ENCODE peak calls at places on chromosome 17, in ten cellular contexts. One of them, this sample, is unnamed.
A peak's percentile ranks its signal among the peaks of the same experiment; 100 is the strongest.

GRCh38 chr17:37848690-37849616 is 75.3 kb upstream of the TBC1D3K start:
- DNase-seq in omental fat pad: no peak
- DNase-seq in cardiac muscle cell: no peak
- DNase-seq in heart left ventricle: no peak
- DNase-seq in cardiac fibroblast: peak; percentile 39
- DNase-seq in RWPE1: peak; percentile 64
- DNase-seq in lower leg skin: no peak
- DNase-seq in endodermal cell: peak; percentile 48
- DNase-seq in AG09319: no peak
- DNase-seq in astrocyte of the spinal cord: peak; percentile 84
- DNase-seq in this sample: no peak

GRCh38 chr17:45700171-45701090 is 83.7 kb upstream of the CRHR1 start:
- DNase-seq in omental fat pad: no peak
- DNase-seq in cardiac muscle cell: no peak
- DNase-seq in heart left ventricle: no peak
- DNase-seq in cardiac fibroblast: no peak
- DNase-seq in RWPE1: no peak
- DNase-seq in lower leg skin: no peak
- DNase-seq in endodermal cell: no peak
- DNase-seq in AG09319: no peak
- DNase-seq in astrocyte of the spinal cord: no peak
- DNase-seq in this sample: no peak

GRCh38 chr17:44540246-44541084 is 16.8 kb upstream of the FZD2 start:
- DNase-seq in omental fat pad: no peak
- DNase-seq in cardiac muscle cell: no peak
- DNase-seq in heart left ventricle: no peak
- DNase-seq in cardiac fibroblast: no peak
- DNase-seq in RWPE1: no peak
- DNase-seq in lower leg skin: no peak
- DNase-seq in endodermal cell: peak; percentile 87
- DNase-seq in AG09319: no peak
- DNase-seq in astrocyte of the spinal cord: no peak
- DNase-seq in this sample: no peak

GRCh38 chr17:33169580-33170285 is 123.4 kb downstream of the ASIC2 start:
- DNase-seq in omental fat pad: no peak
- DNase-seq in cardiac muscle cell: no peak
- DNase-seq in heart left ventricle: no peak
- DNase-seq in cardiac fibroblast: no peak
- DNase-seq in RWPE1: peak; percentile 80
- DNase-seq in lower leg skin: no peak
- DNase-seq in endodermal cell: no peak
- DNase-seq in AG09319: peak; percentile 19
- DNase-seq in astrocyte of the spinal cord: peak; percentile 68
- DNase-seq in this sample: no peak

GRCh38 chr17:38563362-38564253 is 42.1 kb downstream of the SRCIN1 start:
- DNase-seq in omental fat pad: no peak
- DNase-seq in cardiac muscle cell: peak; percentile 58
- DNase-seq in heart left ventricle: no peak
- DNase-seq in cardiac fibroblast: no peak
- DNase-seq in RWPE1: no peak
- DNase-seq in lower leg skin: no peak
- DNase-seq in endodermal cell: peak; percentile 91
- DNase-seq in AG09319: no peak
- DNase-seq in astrocyte of the spinal cord: no peak
- DNase-seq in this sample: no peak

GRCh38 chr17:55444471-55445441 is 23.1 kb upstream of the MMD start:
- DNase-seq in omental fat pad: no peak
- DNase-seq in cardiac muscle cell: no peak
- DNase-seq in heart left ventricle: no peak
- DNase-seq in cardiac fibroblast: peak; percentile 60
- DNase-seq in RWPE1: no peak
- DNase-seq in lower leg skin: no peak
- DNase-seq in endodermal cell: no peak
- DNase-seq in AG09319: no peak
- DNase-seq in astrocyte of the spinal cord: no peak
- DNase-seq in this sample: no peak

GRCh38 chr17:48453447-48453846 is 23.4 kb upstream of the SKAP1 start:
- DNase-seq in omental fat pad: no peak
- DNase-seq in cardiac muscle cell: no peak
- DNase-seq in heart left ventricle: no peak
- DNase-seq in cardiac fibroblast: no peak
- DNase-seq in RWPE1: no peak
- DNase-seq in lower leg skin: no peak
- DNase-seq in endodermal cell: no peak
- DNase-seq in AG09319: no peak
- DNase-seq in astrocyte of the spinal cord: no peak
- DNase-seq in this sample: no peak

GRCh38 chr17:10034719-10035475 is 129.8 kb upstream of the RCVRN start:
- DNase-seq in omental fat pad: no peak
- DNase-seq in cardiac muscle cell: no peak
- DNase-seq in heart left ventricle: no peak
- DNase-seq in cardiac fibroblast: no peak
- DNase-seq in RWPE1: no peak
- DNase-seq in lower leg skin: no peak
- DNase-seq in endodermal cell: no peak
- DNase-seq in AG09319: no peak
- DNase-seq in astrocyte of the spinal cord: no peak
- DNase-seq in this sample: no peak

GRCh38 chr17:76369804-76370203 is 14.6 kb upstream of the SPHK1 start:
- DNase-seq in omental fat pad: no peak
- DNase-seq in cardiac muscle cell: peak; percentile 42
- DNase-seq in heart left ventricle: peak; percentile 46
- DNase-seq in cardiac fibroblast: no peak
- DNase-seq in RWPE1: no peak
- DNase-seq in lower leg skin: no peak
- DNase-seq in endodermal cell: no peak
- DNase-seq in AG09319: no peak
- DNase-seq in astrocyte of the spinal cord: no peak
- DNase-seq in this sample: no peak

GRCh38 chr17:17836818-17837379 is at the start of gene SREBF1:
- DNase-seq in omental fat pad: no peak
- DNase-seq in cardiac muscle cell: no peak
- DNase-seq in heart left ventricle: peak; percentile 69
- DNase-seq in cardiac fibroblast: peak; percentile 60
- DNase-seq in RWPE1: peak; percentile 61
- DNase-seq in lower leg skin: no peak
- DNase-seq in endodermal cell: peak; percentile 90
- DNase-seq in AG09319: no peak
- DNase-seq in astrocyte of the spinal cord: peak; percentile 58
- DNase-seq in this sample: peak; percentile 49

GRCh38 chr17:30716461-30717289 is 107.8 kb downstream of the CRLF3 start:
- DNase-seq in omental fat pad: no peak
- DNase-seq in cardiac muscle cell: no peak
- DNase-seq in heart left ventricle: no peak
- DNase-seq in cardiac fibroblast: peak; percentile 32
- DNase-seq in RWPE1: no peak
- DNase-seq in lower leg skin: no peak
- DNase-seq in endodermal cell: peak; percentile 69
- DNase-seq in AG09319: no peak
- DNase-seq in astrocyte of the spinal cord: no peak
- DNase-seq in this sample: no peak

GRCh38 chr17:63537991-63538692 is 12.1 kb upstream of the DCAF7 start:
- DNase-seq in omental fat pad: no peak
- DNase-seq in cardiac muscle cell: peak; percentile 56
- DNase-seq in heart left ventricle: no peak
- DNase-seq in cardiac fibroblast: no peak
- DNase-seq in RWPE1: no peak
- DNase-seq in lower leg skin: no peak
- DNase-seq in endodermal cell: peak; percentile 75
- DNase-seq in AG09319: no peak
- DNase-seq in astrocyte of the spinal cord: no peak
- DNase-seq in this sample: no peak

GRCh38 chr17:38702166-38702899 is 2.7 kb upstream of the MLLT6 start:
- DNase-seq in omental fat pad: peak; percentile 44
- DNase-seq in cardiac muscle cell: peak; percentile 91
- DNase-seq in heart left ventricle: peak; percentile 87
- DNase-seq in cardiac fibroblast: peak; percentile 87
- DNase-seq in RWPE1: peak; percentile 83
- DNase-seq in lower leg skin: peak; percentile 81
- DNase-seq in endodermal cell: peak; percentile 95
- DNase-seq in AG09319: peak; percentile 55
- DNase-seq in astrocyte of the spinal cord: peak; percentile 83
- DNase-seq in this sample: peak; percentile 56

GRCh38 chr17:50626037-50626574 is 8.6 kb upstream of the ABCC3 start:
- DNase-seq in omental fat pad: no peak
- DNase-seq in cardiac muscle cell: peak; percentile 86
- DNase-seq in heart left ventricle: peak; percentile 77
- DNase-seq in cardiac fibroblast: peak; percentile 90
- DNase-seq in RWPE1: peak; percentile 60
- DNase-seq in lower leg skin: peak; percentile 64
- DNase-seq in endodermal cell: peak; percentile 98
- DNase-seq in AG09319: peak; percentile 55
- DNase-seq in astrocyte of the spinal cord: peak; percentile 72
- DNase-seq in this sample: peak; percentile 68

DNA sequence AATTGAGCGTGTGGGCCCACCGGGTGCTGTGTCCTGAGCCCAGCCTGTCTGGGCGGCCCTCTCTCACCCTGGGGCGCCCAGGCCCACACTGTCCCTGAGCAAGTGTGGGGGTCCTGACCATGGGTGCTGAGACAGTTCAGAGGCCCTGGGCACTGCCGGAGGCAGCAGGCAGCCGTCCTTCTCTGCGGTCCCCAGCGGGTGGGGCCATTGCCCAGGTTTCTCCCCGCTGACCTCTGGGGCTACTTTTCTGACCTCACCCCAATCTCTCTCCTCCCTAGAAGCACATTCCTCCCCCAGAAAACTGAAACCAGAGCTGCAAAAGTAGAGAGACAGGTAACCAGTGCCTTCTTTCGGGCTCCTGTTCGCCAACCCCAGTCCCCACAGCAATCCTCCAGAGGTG is 36.0 kb upstream of the PVALEF start:
- DNase-seq in omental fat pad: no peak
- DNase-seq in cardiac muscle cell: no peak
- DNase-seq in heart left ventricle: no peak
- DNase-seq in cardiac fibroblast: no peak
- DNase-seq in RWPE1: no peak
- DNase-seq in lower leg skin: no peak
- DNase-seq in endodermal cell: peak; percentile 80
- DNase-seq in AG09319: no peak
- DNase-seq in astrocyte of the spinal cord: no peak
- DNase-seq in this sample: no peak
- TF ChIP-seq CTCF in omental fat pad: no peak
- TF ChIP-seq CTCF in cardiac muscle cell: no peak
- TF ChIP-seq CTCF in heart left ventricle: no peak
- TF ChIP-seq CTCF in cardiac fibroblast: no peak
- TF ChIP-seq CTCF in RWPE1: no peak
- TF ChIP-seq CTCF in lower leg skin: no peak
- TF ChIP-seq CTCF in endodermal cell: peak; percentile 61
- TF ChIP-seq CTCF in AG09319: no peak
- TF ChIP-seq CTCF in astrocyte of the spinal cord: peak; percentile 3
- TF ChIP-seq CTCF in this sample: no peak

DNA sequence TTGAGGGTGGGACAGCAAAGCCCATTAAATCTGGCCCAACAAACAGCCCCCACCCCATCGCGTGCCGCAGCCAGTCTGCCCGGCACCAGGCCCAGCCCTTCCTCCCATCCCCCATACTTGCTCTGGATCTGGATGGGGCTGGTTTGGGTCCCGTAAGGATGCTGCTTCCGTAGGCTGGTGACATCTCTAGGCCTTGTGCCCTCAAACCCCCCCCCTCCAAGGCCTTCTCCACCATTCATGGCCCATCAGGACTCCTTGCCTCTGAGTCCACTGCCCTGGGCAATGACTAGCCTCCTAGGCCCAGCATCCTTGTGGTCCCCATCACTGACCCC is 844 bp upstream of the FAM83G start:
- DNase-seq in omental fat pad: no peak
- DNase-seq in cardiac muscle cell: no peak
- DNase-seq in heart left ventricle: no peak
- DNase-seq in cardiac fibroblast: no peak
- DNase-seq in RWPE1: no peak
- DNase-seq in lower leg skin: no peak
- DNase-seq in endodermal cell: no peak
- DNase-seq in AG09319: no peak
- DNase-seq in astrocyte of the spinal cord: no peak
- DNase-seq in this sample: no peak
- TF ChIP-seq CTCF in omental fat pad: no peak
- TF ChIP-seq CTCF in cardiac muscle cell: no peak
- TF ChIP-seq CTCF in heart left ventricle: no peak
- TF ChIP-seq CTCF in cardiac fibroblast: no peak
- TF ChIP-seq CTCF in RWPE1: no peak
- TF ChIP-seq CTCF in lower leg skin: no peak
- TF ChIP-seq CTCF in endodermal cell: no peak
- TF ChIP-seq CTCF in AG09319: no peak
- TF ChIP-seq CTCF in astrocyte of the spinal cord: no peak
- TF ChIP-seq CTCF in this sample: no peak

GRCh38 chr17:61395409-61395982 is 4.1 kb upstream of the TBX2 start:
- DNase-seq in omental fat pad: no peak
- DNase-seq in cardiac muscle cell: no peak
- DNase-seq in heart left ventricle: no peak
- DNase-seq in cardiac fibroblast: no peak
- DNase-seq in RWPE1: no peak
- DNase-seq in lower leg skin: no peak
- DNase-seq in endodermal cell: peak; percentile 79
- DNase-seq in AG09319: no peak
- DNase-seq in astrocyte of the spinal cord: no peak
- DNase-seq in this sample: no peak

GRCh38 chr17:61394630-61395408 is 4.8 kb upstream of the TBX2 start:
- DNase-seq in omental fat pad: no peak
- DNase-seq in cardiac muscle cell: peak; percentile 44
- DNase-seq in heart left ventricle: no peak
- DNase-seq in cardiac fibroblast: no peak
- DNase-seq in RWPE1: no peak
- DNase-seq in lower leg skin: no peak
- DNase-seq in endodermal cell: no peak
- DNase-seq in AG09319: no peak
- DNase-seq in astrocyte of the spinal cord: no peak
- DNase-seq in this sample: no peak

GRCh38 chr17:61392679-61393078 is 7.0 kb upstream of the TBX2 start:
- DNase-seq in omental fat pad: no peak
- DNase-seq in cardiac muscle cell: no peak
- DNase-seq in heart left ventricle: no peak
- DNase-seq in cardiac fibroblast: no peak
- DNase-seq in RWPE1: no peak
- DNase-seq in lower leg skin: no peak
- DNase-seq in endodermal cell: no peak
- DNase-seq in AG09319: no peak
- DNase-seq in astrocyte of the spinal cord: no peak
- DNase-seq in this sample: no peak

GRCh38 chr17:61393550-61393903 is 6.1 kb upstream of the TBX2 start:
- DNase-seq in omental fat pad: no peak
- DNase-seq in cardiac muscle cell: no peak
- DNase-seq in heart left ventricle: no peak
- DNase-seq in cardiac fibroblast: no peak
- DNase-seq in RWPE1: no peak
- DNase-seq in lower leg skin: no peak
- DNase-seq in endodermal cell: peak; percentile 81
- DNase-seq in AG09319: no peak
- DNase-seq in astrocyte of the spinal cord: no peak
- DNase-seq in this sample: no peak

GRCh38 chr17:61393904-61394629 is 5.6 kb upstream of the TBX2 start:
- DNase-seq in omental fat pad: no peak
- DNase-seq in cardiac muscle cell: peak; percentile 77
- DNase-seq in heart left ventricle: no peak
- DNase-seq in cardiac fibroblast: peak; percentile 36
- DNase-seq in RWPE1: no peak
- DNase-seq in lower leg skin: no peak
- DNase-seq in endodermal cell: peak; percentile 83
- DNase-seq in AG09319: no peak
- DNase-seq in astrocyte of the spinal cord: no peak
- DNase-seq in this sample: no peak
- TF ChIP-seq CTCF in omental fat pad: no peak
- TF ChIP-seq CTCF in cardiac muscle cell: no peak
- TF ChIP-seq CTCF in heart left ventricle: no peak
- TF ChIP-seq CTCF in cardiac fibroblast: no peak
- TF ChIP-seq CTCF in RWPE1: no peak
- TF ChIP-seq CTCF in lower leg skin: no peak
- TF ChIP-seq CTCF in endodermal cell: no peak
- TF ChIP-seq CTCF in AG09319: no peak
- TF ChIP-seq CTCF in astrocyte of the spinal cord: no peak
- TF ChIP-seq CTCF in this sample: no peak

GRCh38 chr17:40561871-40562611 is 3.2 kb downstream of the CCR7 start:
- DNase-seq in omental fat pad: no peak
- DNase-seq in cardiac muscle cell: no peak
- DNase-seq in heart left ventricle: no peak
- DNase-seq in cardiac fibroblast: no peak
- DNase-seq in RWPE1: no peak
- DNase-seq in lower leg skin: no peak
- DNase-seq in endodermal cell: peak; percentile 68
- DNase-seq in AG09319: no peak
- DNase-seq in astrocyte of the spinal cord: no peak
- DNase-seq in this sample: no peak
- TF ChIP-seq CTCF in omental fat pad: no peak
- TF ChIP-seq CTCF in cardiac muscle cell: peak; percentile 30
- TF ChIP-seq CTCF in heart left ventricle: no peak
- TF ChIP-seq CTCF in cardiac fibroblast: peak; percentile 43
- TF ChIP-seq CTCF in RWPE1: no peak
- TF ChIP-seq CTCF in lower leg skin: no peak
- TF ChIP-seq CTCF in endodermal cell: peak; percentile 63
- TF ChIP-seq CTCF in AG09319: no peak
- TF ChIP-seq CTCF in astrocyte of the spinal cord: peak; percentile 23
- TF ChIP-seq CTCF in this sample: no peak